ENCODE peak calls at places on chromosomes 7 and 10, in five cellular contexts. W is hepatocyte; K is spleen; Y is colonic mucosa; L is CD8-positive, alpha-beta T cell. X is an unnamed sample. For H3K9me3, the result is how much of the 10 kb centered on the place peaks cover.

GRCh38 chr10:3763852-3764625 is 21.0 kb downstream of the KLF6 start:
- DNase-seq in L (no peak), W (no peak), Y (no peak), K (no peak), X (no peak)

GRCh38 chr10:73886085-73886529 is 11.8 kb upstream of the CAMK2G start:
- DNase-seq in W (peak), L (peak), K (peak), Y (peak), X (peak)

GRCh38 chr7:124992881-124993562 is 63.4 kb upstream of the POT1 start:
- DNase-seq in W (peak), K (no peak), Y (no peak), L (no peak), X (no peak)

GRCh38 chr7:17275749-17276671 is 22.4 kb upstream of the AHR start:
- DNase-seq in W (peak), Y (no peak), K (no peak), L (no peak), X (no peak)

GRCh38 chr7:114502454-114503254 is 88.0 kb downstream of the FOXP2 start:
- DNase-seq in Y (peak), K (no peak), L (no peak), W (no peak), X (no peak)

GRCh38 chr7:27102578-27103442 is at the start of gene HOXA2:
- DNase-seq in Y (peak), K (no peak), W (no peak), L (no peak), X (peak)

GRCh38 chr10:97347317-97347716 is 12.8 kb upstream of the FRAT2 start:
- DNase-seq in Y (no peak), W (no peak), K (no peak), L (no peak), X (no peak)

GRCh38 chr7:111846900-111847299 is 284.6 kb upstream of the IMMP2L start:
- DNase-seq in Y (no peak), W (peak), K (no peak), L (no peak), X (no peak)

GRCh38 chr10:43133196-43133808 is 4.9 kb upstream of the CSGALNACT2 start:
- DNase-seq in L (no peak), Y (peak), W (no peak), K (no peak), X (no peak)

GRCh38 chr10:130301026-130301892 is 165.1 kb downstream of the GLRX3 start:
- DNase-seq in Y (peak), L (peak), K (peak), W (no peak), X (peak)

GRCh38 chr10:7722927-7723529 is 19.9 kb downstream of the ITIH2 start:
- DNase-seq in K (no peak), W (no peak), Y (no peak), L (no peak), X (no peak)

GRCh38 chr10:130283234-130283574 is 147.0 kb downstream of the GLRX3 start:
- DNase-seq in W (no peak), K (no peak), L (no peak), Y (no peak), X (no peak)

GRCh38 chr10:121823993-121824463 is 103.8 kb downstream of the ATE1 start:
- DNase-seq in W (peak), K (no peak), Y (no peak), L (no peak), X (no peak)

GRCh38 chr10:6987536-6987945 is 407.5 kb upstream of the PRKCQ start:
- DNase-seq in W (no peak), Y (no peak), K (no peak), L (no peak), X (no peak)

GRCh38 chr10:70992436-70992835 is 104.1 kb upstream of the PCBD1 start:
- DNase-seq in Y (no peak), K (peak), W (no peak), L (no peak), X (no peak)

GRCh38 chr7:141017555-141017954 is 2.8 kb upstream of the MRPS33 start:
- DNase-seq in L (no peak), W (no peak), K (no peak), Y (no peak), X (no peak)

GRCh38 chr10:130914377-130914776 is 397.1 kb downstream of the TCERG1L start:
- DNase-seq in Y (no peak), K (no peak), L (no peak), W (no peak), X (no peak)

GRCh38 chr10:133180192-133180914 is 20.3 kb downstream of the KNDC1 start:
- DNase-seq in Y (no peak), L (no peak), W (no peak), K (peak), X (no peak)
- H3K9me3 ChIP-seq in Y (under half), L (under half), W (under half), K (under half), X (under half)

DNA sequence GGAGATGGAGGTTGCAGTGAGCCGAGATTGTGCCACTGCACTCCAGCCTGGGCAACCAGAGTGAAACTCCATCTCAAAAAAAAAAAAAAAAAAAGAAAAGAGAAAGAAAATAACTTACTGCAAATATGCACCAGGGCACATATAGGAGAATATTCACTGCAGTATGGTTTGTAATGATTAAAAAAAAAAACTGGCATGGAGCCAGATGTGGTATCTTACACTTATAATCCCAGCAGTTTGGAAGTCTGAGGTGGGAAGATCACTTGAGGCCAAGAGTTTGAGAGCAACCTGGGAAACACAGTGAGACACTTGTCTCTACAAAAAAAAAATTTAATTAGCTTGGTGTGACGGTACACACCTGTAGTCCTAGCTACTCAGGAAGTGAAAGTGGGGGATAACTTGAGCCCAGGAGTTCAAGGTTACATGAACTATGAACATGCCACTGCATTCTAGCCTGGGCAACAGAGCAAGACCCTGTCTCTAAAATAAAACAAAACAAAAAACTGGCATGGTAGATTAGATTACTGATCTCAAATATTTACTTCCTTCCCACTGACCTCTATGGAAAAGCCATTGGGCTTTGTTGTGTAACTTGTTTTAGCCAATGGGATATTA is 85.6 kb downstream of the MICU1 start:
- DNase-seq in L (no peak), W (no peak), K (no peak), Y (no peak), X (no peak)
- H3K9me3 ChIP-seq in L (under half), W (under half), K (under half), Y (under half), X (under half)

GRCh38 chr7:135509839-135510602 is at the start of gene CNOT4:
- DNase-seq in K (peak), Y (peak), W (peak), L (peak), X (peak)
- H3K9me3 ChIP-seq in K (under half), Y (under half), W (under half), L (under half), X (under half)

DNA sequence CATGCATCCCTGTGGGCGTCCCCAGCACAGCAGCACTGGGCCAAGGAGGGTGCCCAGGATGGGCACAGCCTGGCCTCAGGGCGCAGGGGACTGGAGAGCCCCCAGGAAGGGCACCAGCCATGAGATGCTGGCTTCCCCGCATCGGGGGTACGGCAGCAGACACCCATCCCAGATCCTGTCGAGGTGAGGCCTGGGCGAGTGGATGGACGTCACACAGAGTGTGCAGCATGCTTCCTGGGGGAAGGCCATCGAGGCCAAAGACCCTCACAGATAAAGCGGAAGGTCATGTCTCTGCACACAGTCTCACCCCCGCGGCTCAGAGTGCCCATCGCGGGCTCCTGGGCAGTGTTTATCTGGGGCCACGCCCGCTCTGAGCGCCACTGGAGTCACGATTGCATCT is 18.8 kb downstream of the ADGRA1 start:
- DNase-seq in K (no peak), W (no peak), Y (no peak), L (no peak), X (no peak)
- H3K9me3 ChIP-seq in K (under half), W (under half), Y (under half), L (under half), X (under half)

GRCh38 chr7:5063698-5064097 is 18.0 kb downstream of the RBAK start:
- DNase-seq in Y (no peak), K (no peak), L (no peak), W (no peak), X (no peak)
- H3K9me3 ChIP-seq in Y (under half), K (half or more), L (half or more), W (half or more), X (half or more)

DNA sequence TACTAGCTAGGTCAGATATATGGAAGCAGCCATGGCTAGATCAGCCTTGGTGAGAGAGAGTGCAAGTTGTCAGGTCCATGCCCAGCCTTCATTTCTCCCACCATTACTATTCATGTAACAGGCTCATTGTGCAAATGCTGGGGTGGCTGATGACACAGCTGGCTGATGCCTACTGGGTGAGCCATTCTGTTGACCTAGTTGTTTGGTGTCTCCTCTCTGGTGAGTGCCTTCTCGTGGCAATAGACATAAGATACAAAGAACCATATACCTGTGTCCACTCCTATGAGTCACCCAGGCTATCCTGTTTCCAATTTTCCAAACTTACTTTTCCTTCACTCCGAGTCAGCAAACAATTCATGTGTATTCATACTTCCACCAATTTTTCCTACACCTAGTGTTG is 46.0 kb downstream of the ZNF25 start:
- DNase-seq in W (no peak), Y (no peak), K (no peak), L (no peak), X (no peak)
- H3K9me3 ChIP-seq in W (under half), Y (under half), K (under half), L (under half), X (under half)